ENCODE peak calls at places on chromosomes 5 and 9, in eight cellular contexts. X is heart right ventricle, E is BJ, H is adrenal gland, A is fibroblast of pulmonary artery, M is Karpas-422, Z is AG04450, J is heart left ventricle. U is an unnamed sample.

GRCh38 chr9:127178646-127179632 is 56.5 kb upstream of the ANGPTL2 start:
- DNase-seq in H (peak; percentile 19), A (no peak), Z (no peak), M (no peak), J (peak; percentile 63), E (no peak), X (no peak), U (no peak)

GRCh38 chr5:74200560-74200959 is 440.0 kb downstream of the ENC1 start:
- DNase-seq in E (no peak), J (no peak), X (no peak), H (no peak), M (no peak), Z (no peak), A (no peak), U (no peak)

GRCh38 chr5:39019231-39019630 is 55.0 kb downstream of the RICTOR start:
- DNase-seq in J (no peak), H (no peak), E (no peak), M (no peak), Z (peak; percentile 15), X (no peak), A (no peak), U (no peak)

GRCh38 chr9:125632321-125633115 is 74.5 kb downstream of the MAPKAP1 start:
- DNase-seq in M (peak; percentile 93), J (no peak), A (no peak), H (no peak), X (no peak), E (no peak), Z (no peak), U (peak; percentile 63)

GRCh38 chr5:62007457-62007856 is 298.5 kb upstream of the KIF2A start:
- DNase-seq in H (no peak), A (no peak), X (no peak), E (no peak), J (no peak), M (no peak), Z (no peak), U (no peak)

GRCh38 chr5:122384612-122385180 is 72.7 kb downstream of the SNCAIP start:
- DNase-seq in A (no peak), Z (no peak), E (no peak), H (no peak), J (no peak), M (no peak), X (no peak), U (no peak)

GRCh38 chr5:116520706-116521105 is 53.9 kb downstream of the SEMA6A start:
- DNase-seq in E (no peak), X (no peak), M (no peak), A (peak; percentile 7), H (no peak), J (no peak), Z (no peak), U (no peak)

GRCh38 chr5:170874017-170874416 is 12.2 kb downstream of the RANBP17 start:
- DNase-seq in J (no peak), A (no peak), Z (no peak), X (no peak), E (no peak), M (no peak), H (no peak), U (no peak)

GRCh38 chr9:5111696-5112095 is 73.7 kb downstream of the INSL6 start:
- DNase-seq in Z (no peak), J (no peak), X (no peak), M (no peak), A (no peak), E (no peak), H (no peak), U (no peak)

GRCh38 chr5:86500947-86501346 is 116.8 kb upstream of the COX7C start:
- DNase-seq in H (no peak), M (no peak), J (no peak), A (no peak), X (no peak), Z (no peak), E (no peak), U (no peak)

GRCh38 chr5:56343988-56344387 is 110.9 kb upstream of the ANKRD55 start:
- DNase-seq in A (no peak), E (no peak), Z (no peak), X (no peak), H (no peak), J (no peak), M (no peak), U (no peak)

GRCh38 chr9:16485155-16485554 is 385.3 kb downstream of the BNC2 start:
- DNase-seq in Z (no peak), J (no peak), H (no peak), M (peak; percentile 14), X (no peak), A (no peak), E (no peak), U (no peak)

GRCh38 chr9:129175515-129175824 is 2.6 kb downstream of the IER5L start:
- DNase-seq in X (no peak), H (no peak), J (no peak), Z (no peak), A (no peak), M (peak; percentile 51), E (no peak), U (no peak)

GRCh38 chr5:151002250-151002649 is 18.1 kb upstream of the GPX3 start:
- DNase-seq in J (no peak), E (no peak), Z (no peak), X (no peak), A (peak; percentile 64), M (peak; percentile 63), H (peak; percentile 58), U (peak; percentile 71)

GRCh38 chr9:135602789-135603481 is 36.4 kb downstream of the GLT6D1 start:
- DNase-seq in M (peak; percentile 87), Z (no peak), X (no peak), J (peak; percentile 46), E (no peak), A (peak; percentile 48), H (peak; percentile 60), U (peak; percentile 37)

GRCh38 chr5:60470881-60471280 is 229.1 kb downstream of the DEPDC1B start:
- DNase-seq in H (no peak), A (no peak), M (no peak), Z (no peak), E (no peak), X (no peak), J (no peak), U (no peak)

GRCh38 chr5:60477849-60478248 is 222.1 kb downstream of the DEPDC1B start:
- DNase-seq in X (no peak), M (no peak), Z (no peak), J (no peak), H (no peak), E (no peak), A (no peak), U (no peak)

GRCh38 chr5:60479542-60479941 is 220.4 kb downstream of the DEPDC1B start:
- DNase-seq in Z (no peak), H (no peak), M (no peak), E (no peak), X (no peak), J (no peak), A (no peak), U (no peak)

DNA sequence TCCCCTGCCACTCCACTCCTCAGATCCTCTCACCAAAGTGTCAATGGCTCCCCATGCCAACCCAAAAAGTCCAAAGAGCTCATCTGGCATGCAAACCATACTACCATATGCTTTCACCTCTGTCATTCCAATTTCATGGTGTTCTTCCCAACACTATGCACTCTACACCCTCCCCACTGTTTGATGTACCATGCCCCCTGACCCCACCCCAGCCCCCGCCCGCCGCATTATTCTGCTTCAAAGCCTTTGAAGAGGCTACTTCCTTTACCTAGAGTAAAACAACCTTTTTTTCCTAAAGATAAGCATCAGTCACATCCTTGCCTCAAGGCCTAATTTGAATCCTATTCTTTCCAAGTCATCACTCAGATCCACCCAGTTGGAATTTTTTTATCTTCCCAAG is 226.3 kb downstream of the DEPDC1B start:
- DNase-seq in A (no peak), E (no peak), Z (no peak), X (no peak), H (no peak), M (no peak), J (no peak), U (no peak)
- H3K4me3 ChIP-seq in A (no peak overlapping the region), E (no peak overlapping the region), Z (no peak overlapping the region), X (no peak overlapping the region), H (no peak overlapping the region), M (no peak overlapping the region), J (no peak overlapping the region), U (no peak overlapping the region)

GRCh38 chr9:3401556-3401955 is 124.2 kb downstream of the RFX3 start:
- DNase-seq in Z (no peak), X (no peak), A (no peak), H (no peak), M (no peak), E (no peak), J (no peak), U (no peak)

GRCh38 chr9:3397726-3398125 is 128.1 kb downstream of the RFX3 start:
- DNase-seq in A (no peak), E (no peak), H (no peak), X (no peak), Z (no peak), J (no peak), M (peak; percentile 44), U (no peak)

GRCh38 chr9:3403315-3403714 is 122.5 kb downstream of the RFX3 start:
- DNase-seq in E (no peak), Z (no peak), X (no peak), H (no peak), J (no peak), M (no peak), A (no peak), U (no peak)

GRCh38 chr9:3398232-3398648 is 127.6 kb downstream of the RFX3 start:
- DNase-seq in A (no peak), M (peak; percentile 78), J (no peak), Z (no peak), H (no peak), E (no peak), X (no peak), U (no peak)
- H3K4me3 ChIP-seq in A (no peak overlapping the region), M (peak overlapping the region; percentile 16), J (no peak overlapping the region), Z (no peak overlapping the region), H (no peak overlapping the region), E (no peak overlapping the region), X (no peak overlapping the region), U (no peak overlapping the region)

DNA sequence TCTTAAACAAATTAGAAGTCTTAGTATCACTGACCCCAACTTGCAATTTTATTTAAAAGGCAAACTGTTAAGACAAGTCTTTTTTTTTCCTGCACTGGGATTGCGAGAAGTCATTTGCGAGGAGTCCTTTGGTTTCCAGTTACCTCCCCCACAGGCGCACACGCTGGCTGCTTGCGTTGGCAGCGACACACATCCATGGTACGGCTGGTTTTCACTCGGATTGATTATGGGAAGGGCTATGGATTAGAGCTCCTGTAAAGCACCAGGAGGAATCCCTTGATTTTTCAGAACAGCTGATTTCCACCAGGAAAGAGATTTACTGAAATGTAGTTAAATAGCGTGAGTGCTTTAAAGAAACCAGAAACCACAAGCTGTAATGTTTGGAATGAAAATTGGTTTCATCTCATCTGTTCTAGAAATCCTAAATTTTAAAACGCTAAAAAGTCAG is 732 bp downstream of the SLC1A3 start:
- DNase-seq in Z (no peak), E (peak; percentile 25), A (peak; percentile 62), X (peak; percentile 37), H (no peak), J (peak; percentile 68), M (no peak), U (peak; percentile 48)
- H3K4me3 ChIP-seq in Z (peak overlapping the region; percentile 75), E (peak overlapping the region; percentile 49), A (peak overlapping the region; percentile 69), X (peak overlapping the region; percentile 60), H (no peak overlapping the region), J (peak overlapping the region; percentile 53), M (peak overlapping the region; percentile 53), U (peak overlapping the region; percentile 59)

DNA sequence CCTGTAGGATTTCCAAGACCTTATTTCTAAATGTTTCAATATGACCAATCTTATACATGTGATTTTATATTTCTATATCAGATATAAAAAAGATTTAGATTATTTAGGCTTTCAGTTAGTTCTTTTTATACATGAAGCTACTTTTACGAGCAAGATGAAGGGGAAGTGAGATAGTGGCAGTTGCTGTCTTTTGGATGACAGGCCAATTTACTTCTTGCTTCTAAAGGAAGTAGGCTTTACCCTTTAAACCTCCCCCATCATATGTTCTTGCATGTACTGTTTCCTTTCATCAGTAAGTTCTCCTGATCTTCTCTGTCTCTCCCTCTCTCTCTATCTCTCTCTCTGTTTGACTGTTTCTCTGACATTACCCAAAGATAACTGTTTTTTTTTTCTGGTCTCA is 4.0 kb upstream of the TYRP1 start:
- DNase-seq in Z (no peak), A (no peak), J (no peak), H (no peak), M (no peak), E (no peak), X (no peak), U (no peak)
- H3K4me3 ChIP-seq in Z (no peak overlapping the region), A (no peak overlapping the region), J (no peak overlapping the region), H (no peak overlapping the region), M (no peak overlapping the region), E (no peak overlapping the region), X (no peak overlapping the region), U (no peak overlapping the region)